ENCODE peak calls at places on chromosomes 6 and 20, in five cellular contexts. W is esophagus muscularis mucosa, N is tibial nerve, T is GM13977, O is left ventricle myocardium inferior. D is an unnamed sample.

GRCh38 chr6:11637266-11637665 is 99.7 kb downstream of the TMEM170B start:
- DNase-seq in N (no peak), O (no peak), W (no peak), T (no peak), D (no peak)

GRCh38 chr6:118893882-118894424 is at the start of gene ASF1A:
- DNase-seq in O (peak), W (peak), N (peak), T (peak), D (peak)

GRCh38 chr6:63802606-63803206 is 167.1 kb downstream of the PHF3 start:
- DNase-seq in N (no peak), W (no peak), T (peak), O (no peak), D (no peak)

GRCh38 chr20:50558483-50558925 is 48.3 kb downstream of the PTPN1 start:
- DNase-seq in N (no peak), W (no peak), T (no peak), O (no peak), D (no peak)

GRCh38 chr20:667351-668034 is 8.1 kb downstream of the SCRT2 start:
- DNase-seq in O (peak), W (no peak), T (peak), N (peak), D (peak)

GRCh38 chr6:166490671-166491500 is 95.6 kb downstream of the RAMACL start:
- DNase-seq in T (no peak), O (peak), W (no peak), N (no peak), D (no peak)

GRCh38 chr6:112431803-112432202 is 84.7 kb downstream of the RFPL4B start:
- DNase-seq in T (no peak), N (no peak), O (no peak), W (no peak), D (no peak)

GRCh38 chr6:137530404-137530803 is 36.2 kb upstream of the OLIG3 start:
- DNase-seq in O (no peak), N (no peak), T (no peak), W (no peak), D (no peak)

GRCh38 chr6:139572001-139572400 is 197.6 kb upstream of the CITED2 start:
- DNase-seq in W (no peak), T (no peak), O (no peak), N (no peak), D (no peak)

GRCh38 chr6:134621858-134622257 is 303.9 kb upstream of the SGK1 start:
- DNase-seq in W (no peak), N (no peak), O (no peak), T (no peak), D (no peak)

GRCh38 chr6:67717281-67717680 is 917.8 kb upstream of the ADGRB3 start:
- DNase-seq in T (no peak), W (no peak), N (no peak), O (no peak), D (no peak)

GRCh38 chr6:10014561-10014960 is 400.3 kb downstream of the TFAP2A start:
- DNase-seq in T (no peak), O (no peak), W (no peak), N (no peak), D (no peak)

GRCh38 chr6:16760536-16761468 is at the start of gene ATXN1:
- DNase-seq in W (no peak), O (peak), T (peak), N (peak), D (peak)

GRCh38 chr6:16762547-16763477 is 1.6 kb upstream of the ATXN1 start:
- DNase-seq in O (no peak), N (no peak), T (peak), W (no peak), D (peak)

GRCh38 chr6:16762265-16762546 is 946 bp upstream of the ATXN1 start:
- DNase-seq in N (no peak), O (no peak), T (peak), W (no peak), D (no peak)

GRCh38 chr6:16759646-16760535 is 1.4 kb downstream of the ATXN1 start:
- DNase-seq in O (peak), T (peak), W (peak), N (peak), D (peak)

DNA sequence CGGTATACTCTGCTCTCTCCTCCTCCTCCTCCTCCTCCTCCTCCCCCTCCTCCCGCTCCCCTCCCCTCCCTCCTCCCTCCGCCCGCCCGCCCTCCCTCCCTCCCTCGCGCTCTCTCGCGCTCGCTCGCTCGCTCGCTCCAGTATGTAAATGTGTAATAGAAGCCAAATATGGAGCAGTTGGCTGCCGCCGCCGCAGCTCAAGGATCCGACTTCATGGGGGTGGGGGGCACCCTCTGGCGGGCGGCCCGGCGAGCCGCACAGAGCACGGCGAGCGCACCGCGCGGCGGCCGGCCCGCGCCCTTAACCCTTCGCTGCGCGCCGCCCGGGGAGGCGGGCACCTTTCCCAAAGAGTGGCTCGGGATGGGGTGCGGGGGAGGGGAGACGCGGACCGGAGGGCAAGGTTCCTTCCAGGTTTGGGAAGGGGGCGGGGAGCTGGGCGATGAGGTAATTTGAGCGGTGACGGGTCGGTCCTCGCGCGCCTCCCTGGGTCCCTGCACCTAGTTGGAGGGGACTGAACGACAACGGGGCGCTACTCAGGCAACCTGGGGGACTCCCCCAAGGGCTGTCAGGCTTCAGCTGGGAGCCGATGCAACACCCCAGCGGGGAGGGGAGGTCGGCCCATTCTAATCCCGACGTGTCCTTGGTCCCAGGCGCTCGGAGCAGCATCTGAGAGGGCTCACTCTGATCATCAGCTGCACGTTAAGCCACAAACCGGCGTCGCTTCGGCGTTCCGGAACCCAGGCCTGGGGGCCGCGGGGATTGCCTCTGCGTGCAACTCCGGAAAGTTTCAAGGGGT is 407 bp upstream of the ATXN1 start:
- DNase-seq in N (peak), O (peak), T (peak), W (peak), D (peak)
- TF ChIP-seq CTCF in N (peak), O (peak), T (peak), W (peak), D (no peak)

GRCh38 chr20:10277616-10278015 is 59.0 kb downstream of the SNAP25 start:
- DNase-seq in O (no peak), T (no peak), N (no peak), W (peak), D (no peak)
- TF ChIP-seq CTCF in O (no peak), T (no peak), N (no peak), W (no peak), D (no peak)

GRCh38 chr6:43248107-43248506 is 4.8 kb downstream of the TTBK1 start:
- DNase-seq in W (no peak), T (no peak), N (no peak), O (no peak), D (no peak)

GRCh38 chr6:43246301-43247114 is 3.2 kb downstream of the TTBK1 start:
- DNase-seq in N (no peak), W (no peak), O (peak), T (peak), D (no peak)

GRCh38 chr6:43248791-43249190 is 5.5 kb downstream of the TTBK1 start:
- DNase-seq in O (no peak), N (no peak), W (no peak), T (no peak), D (no peak)

GRCh38 chr6:43243649-43244321 is 504 bp downstream of the TTBK1 start:
- DNase-seq in O (no peak), N (no peak), T (no peak), W (no peak), D (no peak)

GRCh38 chr6:43247115-43247999 is 4.1 kb downstream of the TTBK1 start:
- DNase-seq in N (peak), O (peak), T (peak), W (no peak), D (peak)
- TF ChIP-seq CTCF in N (no peak), O (no peak), T (no peak), W (no peak), D (no peak)

GRCh38 chr20:25195014-25195961 is at the start of gene ENTPD6:
- DNase-seq in W (peak), T (peak), O (peak), N (peak), D (peak)
- TF ChIP-seq CTCF in W (no peak), T (peak), O (peak), N (peak), D (no peak)

D was measured in CD8-positive, alpha-beta T cell.